ENCODE peak calls at places on chromosomes 7 and 10, in six cellular contexts. X is T-helper 2 cell; M is D341Med; W is amniotic epithelial cell; H is HFF-Myc; N is effector CD4-positive, alpha-beta T cell. F is an unnamed sample.

GRCh38 chr10:86498608-86499007 is 23.0 kb downstream of the WAPL start:
- DNase-seq in X (no peak), M (no peak), W (no peak), H (no peak), N (no peak), F (no peak)

GRCh38 chr7:114822844-114823243 is 99.0 kb upstream of the MDFIC start:
- DNase-seq in X (no peak), M (no peak), W (no peak), H (no peak), N (no peak), F (no peak)

GRCh38 chr7:91556239-91556638 is 292.0 kb downstream of the FZD1 start:
- DNase-seq in X (no peak), M (no peak), W (no peak), H (no peak), N (no peak), F (no peak)

GRCh38 chr7:101177644-101178043 is 2.4 kb downstream of the NAT16 start:
- DNase-seq in X (no peak), M (no peak), W (no peak), H (no peak), N (no peak), F (no peak)

GRCh38 chr10:3525832-3526449 is 259.1 kb downstream of the KLF6 start:
- DNase-seq in X (no peak), M (no peak), W (peak; percentile 97), H (peak; percentile 95), N (no peak), F (peak; percentile 98)

GRCh38 chr7:75943864-75944263 is 28.9 kb downstream of the POR start:
- DNase-seq in X (no peak), M (no peak), W (peak; percentile 62), H (no peak), N (no peak), F (peak; percentile 38)

GRCh38 chr10:73793456-73793855 is 8.1 kb downstream of the ZSWIM8 start:
- DNase-seq in X (no peak), M (no peak), W (no peak), H (no peak), N (no peak), F (no peak)

GRCh38 chr7:106021211-106022067 is 58.4 kb downstream of the CDHR3 start:
- DNase-seq in X (no peak), M (no peak), W (no peak), H (no peak), N (no peak), F (peak; percentile 79)

GRCh38 chr7:44580945-44581344 is 1.1 kb downstream of the TMED4 start:
- DNase-seq in X (no peak), M (no peak), W (no peak), H (no peak), N (no peak), F (no peak)

GRCh38 chr7:66740302-66740979 is at the start of gene RABGEF1:
- DNase-seq in X (peak; percentile 96), M (peak; percentile 98), W (peak; percentile 92), H (peak; percentile 69), N (peak; percentile 98), F (peak; percentile 94)

GRCh38 chr10:74282853-74283205 is 131.8 kb downstream of the ADK start:
- DNase-seq in X (no peak), M (no peak), W (peak; percentile 37), H (no peak), N (no peak), F (no peak)

GRCh38 chr7:102866480-102866879 is 46.3 kb upstream of the LRRC17 start:
- DNase-seq in X (no peak), M (no peak), W (no peak), H (no peak), N (no peak), F (no peak)

GRCh38 chr10:77245953-77246352 is 391.7 kb downstream of the KCNMA1 start:
- DNase-seq in X (no peak), M (no peak), W (peak; percentile 96), H (no peak), N (no peak), F (peak; percentile 76)

GRCh38 chr10:51035344-51035743 is 38.9 kb upstream of the PRKG1 start:
- DNase-seq in X (no peak), M (no peak), W (no peak), H (no peak), N (no peak), F (no peak)

GRCh38 chr10:9209105-9209798 is 1154.8 kb downstream of the GATA3 start:
- DNase-seq in X (peak; percentile 77), M (peak; percentile 52), W (peak; percentile 55), H (peak; percentile 53), N (peak; percentile 59), F (peak; percentile 77)

GRCh38 chr7:17638727-17639126 is 301.6 kb downstream of the SNX13 start:
- DNase-seq in X (no peak), M (no peak), W (peak; percentile 76), H (no peak), N (no peak), F (peak; percentile 65)

GRCh38 chr7:102306916-102307677 is 20.4 kb downstream of the SH2B2 start:
- DNase-seq in X (no peak), M (no peak), W (peak; percentile 59), H (no peak), N (no peak), F (peak; percentile 66)

GRCh38 chr10:74078037-74078436 is 72.6 kb downstream of the AP3M1 start:
- DNase-seq in X (peak; percentile 11), M (no peak), W (peak; percentile 78), H (no peak), N (peak; percentile 8), F (peak; percentile 48)

GRCh38 chr7:131786204-131786603 is 229.8 kb upstream of the PODXL start:
- DNase-seq in X (no peak), M (no peak), W (no peak), H (no peak), N (no peak), F (no peak)

GRCh38 chr7:816300-816750 is 16.0 kb upstream of the SUN1 start:
- DNase-seq in X (peak; percentile 94), M (peak; percentile 99), W (peak; percentile 95), H (peak; percentile 87), N (peak; percentile 96), F (peak; percentile 98)

GRCh38 chr7:107694395-107694794 is 33.8 kb downstream of the SLC26A4 start:
- DNase-seq in X (no peak), M (no peak), W (peak; percentile 59), H (no peak), N (no peak), F (peak; percentile 53)

GRCh38 chr10:73812662-73813061 is 1.3 kb upstream of the NDST2 start:
- DNase-seq in X (no peak), M (no peak), W (no peak), H (no peak), N (no peak), F (no peak)

GRCh38 chr10:115969591-115969990 is 303.4 kb downstream of the GFRA1 start:
- DNase-seq in X (no peak), M (no peak), W (no peak), H (no peak), N (no peak), F (no peak)

GRCh38 chr7:99737726-99738125 is 2.7 kb upstream of the CYP3A7 start:
- DNase-seq in X (no peak), M (no peak), W (no peak), H (peak; percentile 24), N (no peak), F (peak; percentile 9)

GRCh38 chr10:3969876-3970666 is 185.1 kb upstream of the KLF6 start:
- DNase-seq in X (no peak), M (no peak), W (no peak), H (no peak), N (no peak), F (peak; percentile 43)

GRCh38 chr7:28957822-28958234 is 302 bp downstream of the TRIL start:
- DNase-seq in X (no peak), M (peak; percentile 57), W (no peak), H (no peak), N (no peak), F (peak; percentile 13)

GRCh38 chr7:158827411-158828342 is 1.6 kb downstream of the ESYT2 start:
- DNase-seq in X (no peak), M (no peak), W (peak; percentile 43), H (no peak), N (no peak), F (peak; percentile 53)

GRCh38 chr10:24722131-24722675 is 1.5 kb downstream of the ARHGAP21 start:
- DNase-seq in X (no peak), M (no peak), W (peak; percentile 40), H (no peak), N (no peak), F (peak; percentile 49)

GRCh38 chr7:55489552-55489951 is 82.8 kb downstream of the VOPP1 start:
- DNase-seq in X (no peak), M (no peak), W (no peak), H (no peak), N (no peak), F (no peak)

GRCh38 chr7:30028749-30029635 is 780 bp downstream of the PLEKHA8 start:
- DNase-seq in X (no peak), M (no peak), W (no peak), H (no peak), N (no peak), F (peak; percentile 36)

GRCh38 chr10:68550747-68551411 is 9.3 kb upstream of the TET1 start:
- DNase-seq in X (peak; percentile 15), M (peak; percentile 60), W (peak; percentile 82), H (peak; percentile 80), N (no peak), F (peak; percentile 93)

GRCh38 chr10:128884496-128884895 is 582.5 kb upstream of the MGMT start:
- DNase-seq in X (no peak), M (no peak), W (no peak), H (no peak), N (no peak), F (no peak)

GRCh38 chr10:126171555-126171954 is 216.7 kb downstream of the ADAM12 start:
- DNase-seq in X (no peak), M (no peak), W (peak; percentile 56), H (peak; percentile 77), N (no peak), F (peak; percentile 87)

GRCh38 chr7:130921391-130922180 is 187.6 kb upstream of the KLF14 start:
- DNase-seq in X (no peak), M (no peak), W (no peak), H (no peak), N (no peak), F (peak; percentile 94)

GRCh38 chr7:155702616-155703015 is 58.2 kb downstream of the RBM33 start:
- DNase-seq in X (no peak), M (no peak), W (peak; percentile 10), H (no peak), N (no peak), F (peak; percentile 15)

GRCh38 chr7:27943261-27943660 is 203.3 kb downstream of the TAX1BP1 start:
- DNase-seq in X (no peak), M (no peak), W (no peak), H (peak; percentile 72), N (no peak), F (no peak)

GRCh38 chr10:125605167-125605566 is 77.8 kb downstream of the TEX36 start:
- DNase-seq in X (no peak), M (no peak), W (peak; percentile 69), H (no peak), N (no peak), F (peak; percentile 4)

F was measured in choroid plexus epithelial cell.